ENCODE peak calls at places on chromosomes 16 and 17, in six cellular contexts. One of them, this sample, is unnamed.

GRCh38 chr17:67682196-67682595 is 35.5 kb upstream of the NOL11 start:
- DNase-seq in fibroblast of lung: no peak
- DNase-seq in osteoblast: no peak
- DNase-seq in A549: no peak
- DNase-seq in transverse colon: no peak
- DNase-seq in HL-60: no peak
- DNase-seq in this sample: no peak

GRCh38 chr17:63249256-63250006 is 196.7 kb downstream of the CYB561 start:
- DNase-seq in osteoblast: peak
- DNase-seq in transverse colon: no peak
- DNase-seq in fibroblast of lung: peak
- DNase-seq in A549: no peak
- DNase-seq in HL-60: no peak
- DNase-seq in this sample: no peak

GRCh38 chr16:77760800-77761199 is 27.6 kb upstream of the VAT1L start:
- DNase-seq in A549: no peak
- DNase-seq in HL-60: no peak
- DNase-seq in osteoblast: no peak
- DNase-seq in fibroblast of lung: no peak
- DNase-seq in transverse colon: no peak
- DNase-seq in this sample: no peak

GRCh38 chr17:12996357-12996756 is 21.5 kb downstream of the ELAC2 start:
- DNase-seq in HL-60: no peak
- DNase-seq in A549: no peak
- DNase-seq in fibroblast of lung: no peak
- DNase-seq in osteoblast: no peak
- DNase-seq in transverse colon: no peak
- DNase-seq in this sample: no peak

GRCh38 chr17:14320734-14321475 is 20.0 kb downstream of the HS3ST3B1 start:
- DNase-seq in transverse colon: no peak
- DNase-seq in fibroblast of lung: no peak
- DNase-seq in HL-60: no peak
- DNase-seq in A549: no peak
- DNase-seq in osteoblast: no peak
- DNase-seq in this sample: no peak

GRCh38 chr16:84511821-84512220 is 7.4 kb upstream of the MEAK7 start:
- DNase-seq in osteoblast: no peak
- DNase-seq in transverse colon: no peak
- DNase-seq in HL-60: no peak
- DNase-seq in fibroblast of lung: no peak
- DNase-seq in A549: no peak
- DNase-seq in this sample: no peak

GRCh38 chr16:87435399-87436224 is 43.5 kb downstream of the MAP1LC3B start:
- DNase-seq in transverse colon: no peak
- DNase-seq in fibroblast of lung: peak
- DNase-seq in A549: no peak
- DNase-seq in HL-60: no peak
- DNase-seq in osteoblast: peak
- DNase-seq in this sample: no peak

GRCh38 chr16:75081179-75081859 is 35.3 kb downstream of the LDHD start:
- DNase-seq in osteoblast: no peak
- DNase-seq in A549: no peak
- DNase-seq in transverse colon: no peak
- DNase-seq in fibroblast of lung: no peak
- DNase-seq in HL-60: peak
- DNase-seq in this sample: no peak

GRCh38 chr16:660459-661183 is 7.3 kb upstream of the RHOT2 start:
- DNase-seq in fibroblast of lung: peak
- DNase-seq in HL-60: peak
- DNase-seq in transverse colon: peak
- DNase-seq in A549: peak
- DNase-seq in osteoblast: peak
- DNase-seq in this sample: peak

GRCh38 chr16:31833047-31833446 is 40.6 kb upstream of the ZNF267 start:
- DNase-seq in transverse colon: no peak
- DNase-seq in fibroblast of lung: no peak
- DNase-seq in osteoblast: no peak
- DNase-seq in HL-60: no peak
- DNase-seq in A549: no peak
- DNase-seq in this sample: no peak

GRCh38 chr17:57355090-57355859 is 99.0 kb downstream of the MSI2 start:
- DNase-seq in osteoblast: no peak
- DNase-seq in fibroblast of lung: no peak
- DNase-seq in HL-60: no peak
- DNase-seq in transverse colon: peak
- DNase-seq in A549: no peak
- DNase-seq in this sample: no peak

GRCh38 chr16:86243123-86243473 is 267.2 kb upstream of the FOXF1 start:
- DNase-seq in A549: no peak
- DNase-seq in fibroblast of lung: no peak
- DNase-seq in transverse colon: no peak
- DNase-seq in osteoblast: no peak
- DNase-seq in HL-60: no peak
- DNase-seq in this sample: peak

GRCh38 chr16:27424772-27425498 is 23.0 kb downstream of the IL21R start:
- DNase-seq in fibroblast of lung: no peak
- DNase-seq in transverse colon: no peak
- DNase-seq in HL-60: no peak
- DNase-seq in A549: no peak
- DNase-seq in osteoblast: no peak
- DNase-seq in this sample: peak

GRCh38 chr16:78184554-78185183 is 85.2 kb downstream of the WWOX start:
- DNase-seq in A549: peak
- DNase-seq in fibroblast of lung: peak
- DNase-seq in osteoblast: no peak
- DNase-seq in HL-60: no peak
- DNase-seq in transverse colon: no peak
- DNase-seq in this sample: no peak

GRCh38 chr17:49242813-49243212 is 12.2 kb upstream of the PHOSPHO1 start:
- DNase-seq in fibroblast of lung: no peak
- DNase-seq in HL-60: no peak
- DNase-seq in transverse colon: no peak
- DNase-seq in A549: no peak
- DNase-seq in osteoblast: no peak
- DNase-seq in this sample: no peak

GRCh38 chr17:34443832-34444469 is 80.9 kb upstream of the CCL1 start:
- DNase-seq in A549: peak
- DNase-seq in osteoblast: no peak
- DNase-seq in HL-60: no peak
- DNase-seq in fibroblast of lung: no peak
- DNase-seq in transverse colon: no peak
- DNase-seq in this sample: no peak

GRCh38 chr16:58094026-58094425 is 35.2 kb downstream of the CFAP20 start:
- DNase-seq in fibroblast of lung: no peak
- DNase-seq in A549: no peak
- DNase-seq in transverse colon: no peak
- DNase-seq in HL-60: no peak
- DNase-seq in osteoblast: peak
- DNase-seq in this sample: no peak

GRCh38 chr17:17400070-17400469 is 76.7 kb upstream of the MED9 start:
- DNase-seq in transverse colon: no peak
- DNase-seq in fibroblast of lung: no peak
- DNase-seq in osteoblast: peak
- DNase-seq in HL-60: no peak
- DNase-seq in A549: no peak
- DNase-seq in this sample: no peak

GRCh38 chr17:40038882-40039513 is 15.2 kb downstream of the MED24 start:
- DNase-seq in HL-60: no peak
- DNase-seq in fibroblast of lung: peak
- DNase-seq in transverse colon: peak
- DNase-seq in A549: peak
- DNase-seq in osteoblast: peak
- DNase-seq in this sample: no peak

GRCh38 chr17:49545007-49545660 is 30.5 kb upstream of the NXPH3 start:
- DNase-seq in HL-60: no peak
- DNase-seq in fibroblast of lung: no peak
- DNase-seq in transverse colon: no peak
- DNase-seq in A549: no peak
- DNase-seq in osteoblast: no peak
- DNase-seq in this sample: no peak

GRCh38 chr16:89368604-89369249 is 121.6 kb downstream of the ANKRD11 start:
- DNase-seq in HL-60: no peak
- DNase-seq in fibroblast of lung: no peak
- DNase-seq in osteoblast: peak
- DNase-seq in A549: no peak
- DNase-seq in transverse colon: no peak
- DNase-seq in this sample: no peak

GRCh38 chr17:80069886-80070177 is 31.5 kb upstream of the GAA start:
- DNase-seq in A549: no peak
- DNase-seq in transverse colon: no peak
- DNase-seq in osteoblast: peak
- DNase-seq in HL-60: no peak
- DNase-seq in fibroblast of lung: peak
- DNase-seq in this sample: no peak

GRCh38 chr17:80068301-80069160 is 32.1 kb downstream of the CCDC40 start:
- DNase-seq in HL-60: no peak
- DNase-seq in transverse colon: no peak
- DNase-seq in osteoblast: peak
- DNase-seq in fibroblast of lung: peak
- DNase-seq in A549: no peak
- DNase-seq in this sample: no peak

GRCh38 chr17:80067393-80067986 is 31.0 kb downstream of the CCDC40 start:
- DNase-seq in transverse colon: no peak
- DNase-seq in osteoblast: no peak
- DNase-seq in A549: no peak
- DNase-seq in HL-60: no peak
- DNase-seq in fibroblast of lung: no peak
- DNase-seq in this sample: no peak

GRCh38 chr17:80071116-80071980 is 30.0 kb upstream of the GAA start:
- DNase-seq in fibroblast of lung: peak
- DNase-seq in osteoblast: peak
- DNase-seq in A549: no peak
- DNase-seq in HL-60: no peak
- DNase-seq in transverse colon: peak
- DNase-seq in this sample: peak

DNA sequence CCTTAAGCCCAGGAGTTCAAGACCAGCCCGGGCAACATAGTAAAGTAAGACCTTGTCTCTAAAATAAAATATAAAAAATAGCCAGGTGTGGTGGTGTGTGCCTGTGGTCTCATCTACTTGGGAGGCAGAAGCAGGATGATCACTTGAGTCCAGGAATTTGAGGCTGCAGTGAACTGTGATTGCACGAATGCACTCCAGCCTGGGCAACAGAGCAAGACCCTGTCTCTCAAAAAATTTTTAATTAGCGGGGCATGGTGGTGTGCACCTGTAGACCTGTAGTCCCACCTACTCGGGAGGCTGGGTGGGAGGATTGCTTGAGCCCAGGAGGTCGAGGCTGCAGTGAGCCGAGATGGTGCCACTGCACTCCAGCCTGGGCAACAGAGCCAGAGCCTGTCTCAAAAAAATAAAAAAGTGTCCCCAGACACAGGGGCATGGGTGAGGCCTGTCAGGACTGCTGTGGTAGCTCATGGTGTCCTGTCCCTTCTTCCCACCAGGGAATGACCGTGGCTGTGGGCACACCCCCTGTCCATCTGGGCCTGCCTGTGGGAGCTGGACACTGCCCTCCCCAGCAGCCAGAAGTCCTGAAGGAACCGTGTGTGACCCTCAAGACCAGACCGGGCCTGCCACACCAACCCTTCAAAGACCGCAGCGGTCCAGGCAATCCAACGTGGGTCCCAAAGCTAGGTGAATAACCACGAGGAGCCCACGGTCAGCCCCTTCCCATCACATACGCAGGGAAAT is 30.8 kb upstream of the GAA start:
- DNase-seq in fibroblast of lung: no peak
- DNase-seq in A549: no peak
- DNase-seq in HL-60: no peak
- DNase-seq in transverse colon: no peak
- DNase-seq in osteoblast: peak
- DNase-seq in this sample: no peak
- H3K4me3 ChIP-seq in fibroblast of lung: peak
- H3K4me3 ChIP-seq in A549: no peak
- H3K4me3 ChIP-seq in HL-60: no peak
- H3K4me3 ChIP-seq in transverse colon: no peak
- H3K4me3 ChIP-seq in osteoblast: peak
- H3K4me3 ChIP-seq in this sample: no peak

DNA sequence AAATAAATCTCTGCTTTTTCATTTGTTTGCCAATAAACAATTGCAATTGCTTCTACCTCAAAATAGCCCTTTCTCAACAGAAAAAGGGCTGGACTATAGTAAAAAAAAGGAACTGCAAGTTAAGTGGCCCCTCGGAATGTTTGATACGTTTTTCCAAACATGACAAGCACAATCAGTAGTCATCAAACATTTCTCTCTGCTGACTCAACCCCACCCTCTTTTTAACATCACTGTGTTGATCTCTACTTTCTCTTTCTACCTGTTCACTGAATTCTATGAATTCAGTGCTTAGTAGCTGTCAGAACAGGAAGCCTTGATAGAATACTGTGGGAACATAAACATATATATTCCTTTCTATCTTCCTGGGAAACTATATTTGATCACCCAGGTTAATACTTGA is 116.5 kb upstream of the AXIN2 start:
- DNase-seq in transverse colon: no peak
- DNase-seq in HL-60: no peak
- DNase-seq in osteoblast: peak
- DNase-seq in A549: no peak
- DNase-seq in fibroblast of lung: no peak
- DNase-seq in this sample: no peak
- H3K27ac ChIP-seq in transverse colon: no peak
- H3K27ac ChIP-seq in HL-60: no peak
- H3K27ac ChIP-seq in osteoblast: no peak
- H3K27ac ChIP-seq in A549: no peak
- H3K27ac ChIP-seq in fibroblast of lung: no peak
- H3K27ac ChIP-seq in this sample: no peak

GRCh38 chr16:2154533-2155090 is 970 bp upstream of the TRAF7 start:
- DNase-seq in A549: no peak
- DNase-seq in osteoblast: no peak
- DNase-seq in transverse colon: no peak
- DNase-seq in HL-60: no peak
- DNase-seq in fibroblast of lung: peak
- DNase-seq in this sample: peak

GRCh38 chr16:2156849-2157224 is 1.3 kb downstream of the TRAF7 start:
- DNase-seq in A549: no peak
- DNase-seq in osteoblast: no peak
- DNase-seq in transverse colon: no peak
- DNase-seq in fibroblast of lung: no peak
- DNase-seq in HL-60: no peak
- DNase-seq in this sample: no peak

GRCh38 chr16:2157480-2158261 is 2.1 kb downstream of the TRAF7 start:
- DNase-seq in transverse colon: peak
- DNase-seq in fibroblast of lung: no peak
- DNase-seq in A549: no peak
- DNase-seq in osteoblast: peak
- DNase-seq in HL-60: no peak
- DNase-seq in this sample: peak

GRCh38 chr16:2155091-2156024 is at the start of gene TRAF7:
- DNase-seq in transverse colon: peak
- DNase-seq in fibroblast of lung: peak
- DNase-seq in osteoblast: peak
- DNase-seq in A549: peak
- DNase-seq in HL-60: peak
- DNase-seq in this sample: peak

GRCh38 chr16:2156025-2156848 is 655 bp downstream of the TRAF7 start:
- DNase-seq in transverse colon: no peak
- DNase-seq in fibroblast of lung: peak
- DNase-seq in A549: no peak
- DNase-seq in osteoblast: peak
- DNase-seq in HL-60: peak
- DNase-seq in this sample: peak
- TF ChIP-seq CTCF in transverse colon: no peak
- TF ChIP-seq CTCF in fibroblast of lung: no peak
- TF ChIP-seq CTCF in A549: no peak
- TF ChIP-seq CTCF in osteoblast: no peak
- TF ChIP-seq CTCF in HL-60: no peak
- TF ChIP-seq CTCF in this sample: no peak

GRCh38 chr16:11735801-11736200 is 6.9 kb downstream of the TXNDC11 start:
- DNase-seq in fibroblast of lung: no peak
- DNase-seq in transverse colon: no peak
- DNase-seq in A549: no peak
- DNase-seq in HL-60: no peak
- DNase-seq in osteoblast: no peak
- DNase-seq in this sample: no peak
- H3K4me3 ChIP-seq in fibroblast of lung: no peak
- H3K4me3 ChIP-seq in transverse colon: no peak
- H3K4me3 ChIP-seq in A549: no peak
- H3K4me3 ChIP-seq in HL-60: no peak
- H3K4me3 ChIP-seq in osteoblast: no peak
- H3K4me3 ChIP-seq in this sample: no peak

This sample was measured in colonic mucosa.